ENCODE peak calls at places on chromosomes 11 and 22, in ten cellular contexts. M is naive thymus-derived CD4-positive, alpha-beta T cell; H is mucosa of descending colon; A is ovary; W is endothelial cell of umbilical vein; Y is cardiac muscle cell; S is body of pancreas; T is suprapubic skin; G is pancreas; F is Caco-2. I is an unnamed sample.

GRCh38 chr22:25702046-25702445 is 39.9 kb upstream of the MYO18B start:
- DNase-seq in M (no peak), H (no peak), A (no peak), W (peak; percentile 29), Y (no peak), S (no peak), T (no peak), G (no peak), F (no peak), I (no peak)

GRCh38 chr11:61079416-61080150 is 22.7 kb upstream of the CD5 start:
- DNase-seq in M (peak; percentile 53), H (no peak), A (no peak), W (no peak), Y (no peak), S (no peak), T (no peak), G (no peak), F (no peak), I (no peak)

GRCh38 chr11:12761029-12761428 is 86.8 kb downstream of the TEAD1 start:
- DNase-seq in M (no peak), H (no peak), A (no peak), W (peak; percentile 65), Y (no peak), S (no peak), T (no peak), G (no peak), F (no peak), I (no peak)

GRCh38 chr22:36850682-36851081 is 10.1 kb upstream of the NCF4 start:
- DNase-seq in M (no peak), H (no peak), A (no peak), W (no peak), Y (no peak), S (no peak), T (no peak), G (no peak), F (no peak), I (no peak)

GRCh38 chr11:34926101-34926830 is 9.8 kb downstream of the PDHX start:
- DNase-seq in M (peak; percentile 58), H (no peak), A (no peak), W (peak; percentile 67), Y (peak; percentile 54), S (no peak), T (no peak), G (no peak), F (peak; percentile 47), I (peak; percentile 5)

GRCh38 chr11:108961095-108961494 is 296.2 kb downstream of the DDX10 start:
- DNase-seq in M (no peak), H (no peak), A (no peak), W (no peak), Y (no peak), S (no peak), T (no peak), G (no peak), F (no peak), I (no peak)

GRCh38 chr11:48019230-48019584 is 38.8 kb downstream of the PTPRJ start:
- DNase-seq in M (no peak), H (no peak), A (no peak), W (peak; percentile 65), Y (no peak), S (no peak), T (no peak), G (no peak), F (no peak), I (no peak)

GRCh38 chr11:18253222-18253621 is 4.8 kb upstream of the SAA2 start:
- DNase-seq in M (no peak), H (no peak), A (no peak), W (no peak), Y (no peak), S (no peak), T (no peak), G (no peak), F (no peak), I (no peak)

GRCh38 chr11:10305262-10305963 is 540 bp downstream of the ADM start:
- DNase-seq in M (peak; percentile 33), H (peak; percentile 72), A (peak; percentile 64), W (no peak), Y (peak; percentile 70), S (peak; percentile 37), T (no peak), G (peak; percentile 44), F (peak; percentile 62), I (peak; percentile 51)

GRCh38 chr11:6603287-6604080 is at the start of the genes ILK and RRP8:
- DNase-seq in M (peak; percentile 75), H (peak; percentile 97), A (peak; percentile 93), W (peak; percentile 93), Y (peak; percentile 96), S (peak; percentile 92), T (peak; percentile 94), G (peak; percentile 91), F (peak; percentile 93), I (peak; percentile 82)

GRCh38 chr11:28759311-28759710 is 651.1 kb downstream of the METTL15 start:
- DNase-seq in M (no peak), H (no peak), A (no peak), W (peak; percentile 72), Y (no peak), S (no peak), T (no peak), G (no peak), F (peak; percentile 75), I (no peak)

GRCh38 chr11:105201166-105201565 is 61.6 kb upstream of the CARD18 start:
- DNase-seq in M (no peak), H (no peak), A (no peak), W (no peak), Y (no peak), S (no peak), T (no peak), G (no peak), F (no peak), I (no peak)

GRCh38 chr22:30481711-30482110 is 9.9 kb upstream of the SEC14L3 start:
- DNase-seq in M (no peak), H (no peak), A (no peak), W (no peak), Y (no peak), S (no peak), T (no peak), G (no peak), F (no peak), I (no peak)

GRCh38 chr11:99693941-99694492 is 673.3 kb downstream of the CNTN5 start:
- DNase-seq in M (no peak), H (no peak), A (no peak), W (no peak), Y (no peak), S (no peak), T (no peak), G (no peak), F (no peak), I (no peak)

GRCh38 chr11:77047007-77047927 is 13.1 kb downstream of the B3GNT6 start:
- DNase-seq in M (peak; percentile 92), H (peak; percentile 64), A (peak; percentile 58), W (peak; percentile 97), Y (peak; percentile 89), S (peak; percentile 80), T (peak; percentile 83), G (no peak), F (peak; percentile 92), I (peak; percentile 83)

GRCh38 chr22:50576806-50577696 is 1.2 kb downstream of the CPT1B start:
- DNase-seq in M (no peak), H (no peak), A (no peak), W (no peak), Y (no peak), S (no peak), T (peak; percentile 51), G (no peak), F (no peak), I (no peak)
- H3K36me3 ChIP-seq in M (no peaks in the 10 kb centered on the region), H (no peaks in the 10 kb centered on the region), A (no peaks in the 10 kb centered on the region), W (no peaks in the 10 kb centered on the region), Y (peaks cover 7% of the 10 kb centered on the region), S (no peaks in the 10 kb centered on the region), T (peaks cover 14% of the 10 kb centered on the region), G (no peaks in the 10 kb centered on the region), F (peaks cover 1% of the 10 kb centered on the region), I (peaks cover 3% of the 10 kb centered on the region)

DNA sequence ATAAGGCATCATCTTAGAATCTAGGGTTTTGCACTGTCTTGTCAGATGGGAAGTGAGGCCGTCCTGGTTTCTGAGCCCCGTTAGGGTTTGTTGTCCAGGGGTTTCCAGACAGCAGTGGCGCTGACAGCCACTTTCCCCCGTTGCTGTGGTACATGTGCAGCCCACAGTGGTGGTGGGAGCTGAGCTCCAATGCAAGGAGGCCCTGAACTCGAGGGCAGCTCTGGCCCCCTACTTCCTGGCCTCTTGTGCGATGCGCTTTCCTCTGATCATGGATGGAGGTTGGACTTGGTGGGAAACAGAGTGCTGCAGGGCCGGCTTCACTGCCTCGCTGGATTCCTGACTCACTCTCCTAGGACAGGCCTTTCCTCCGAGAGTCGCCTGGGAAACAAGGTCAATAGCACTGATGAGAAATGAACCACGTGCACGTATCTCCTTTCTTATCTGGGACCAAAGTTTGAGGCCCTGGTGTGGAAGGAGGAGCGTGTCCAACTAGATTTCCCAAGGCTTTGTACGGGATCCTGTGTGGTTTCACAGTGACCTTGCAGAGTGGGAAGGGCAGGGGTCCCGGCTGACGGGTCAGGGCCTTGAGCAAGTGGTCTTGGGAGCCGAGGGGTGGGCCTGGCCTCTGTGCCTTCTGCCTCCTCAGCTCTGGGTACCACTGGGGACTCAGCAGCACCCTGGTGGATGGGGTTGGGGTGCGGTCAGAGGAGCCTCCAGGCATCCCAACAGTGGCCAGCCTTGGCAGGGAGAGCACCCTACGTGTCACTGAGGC is 3.7 kb downstream of the PHRF1 start:
- DNase-seq in M (no peak), H (no peak), A (no peak), W (no peak), Y (no peak), S (peak; percentile 39), T (no peak), G (peak; percentile 46), F (no peak), I (no peak)
- H3K4me3 ChIP-seq in M (no peak overlapping the region), H (no peak overlapping the region), A (no peak overlapping the region), W (no peak overlapping the region), Y (no peak overlapping the region), S (no peak overlapping the region), T (no peak overlapping the region), G (no peak overlapping the region), F (no peak overlapping the region), I (no peak overlapping the region)

GRCh38 chr22:40300884-40301672 is 45.2 kb upstream of the ADSL start:
- DNase-seq in M (no peak), H (no peak), A (no peak), W (no peak), Y (no peak), S (no peak), T (no peak), G (no peak), F (no peak), I (no peak)
- H3K36me3 ChIP-seq in M (peaks cover 22% of the 10 kb centered on the region), H (peaks cover 7% of the 10 kb centered on the region), A (no peaks in the 10 kb centered on the region), W (peaks cover 9% of the 10 kb centered on the region), Y (peaks cover 43% of the 10 kb centered on the region), S (no peaks in the 10 kb centered on the region), T (peaks cover 66% of the 10 kb centered on the region), G (peaks cover 8% of the 10 kb centered on the region), F (no peaks in the 10 kb centered on the region), I (peaks cover 29% of the 10 kb centered on the region)

GRCh38 chr11:131179867-131180266 is 190.5 kb upstream of the NTM start:
- DNase-seq in M (no peak), H (no peak), A (no peak), W (no peak), Y (no peak), S (no peak), T (no peak), G (no peak), F (no peak), I (no peak)

DNA sequence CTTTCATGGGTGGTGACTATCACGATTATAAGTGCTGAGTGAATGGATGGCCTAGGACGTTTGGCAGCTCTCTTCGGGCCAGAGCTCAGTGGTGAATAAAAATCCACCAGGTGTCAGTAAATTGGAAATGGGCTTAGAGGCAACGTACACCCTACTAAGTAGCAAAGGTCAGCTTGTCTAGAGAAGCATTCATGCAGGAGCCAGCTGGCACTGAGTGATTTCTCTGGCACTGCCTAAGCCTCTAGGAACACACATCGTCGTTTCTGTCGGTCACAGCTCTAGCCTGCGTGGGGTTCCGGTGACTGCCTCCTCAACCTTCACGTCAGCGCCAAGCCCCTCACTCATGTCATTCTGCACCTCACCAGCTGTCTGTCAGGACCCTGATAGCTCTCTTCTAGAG is 192.4 kb upstream of the NTM start:
- DNase-seq in M (no peak), H (no peak), A (no peak), W (no peak), Y (no peak), S (no peak), T (no peak), G (no peak), F (no peak), I (no peak)
- H3K4me3 ChIP-seq in M (no peak overlapping the region), H (no peak overlapping the region), A (no peak overlapping the region), W (no peak overlapping the region), Y (no peak overlapping the region), S (no peak overlapping the region), T (no peak overlapping the region), G (no peak overlapping the region), F (no peak overlapping the region), I (no peak overlapping the region)